ENCODE peak calls at places on chromosomes 6 and 20, in six cellular contexts. One of them, this sample, is unnamed.

GRCh38 chr20:57241592-57241991 is 24.8 kb downstream of the BMP7 start:
- DNase-seq in retinal pigment epithelial cell: no peak
- DNase-seq in tibial nerve: no peak
- DNase-seq in fibroblast of the aortic adventitia: no peak
- DNase-seq in GM06990: no peak
- DNase-seq in uterus: no peak
- DNase-seq in this sample: no peak

GRCh38 chr20:14647016-14647415 is 309.6 kb upstream of the FLRT3 start:
- DNase-seq in retinal pigment epithelial cell: no peak
- DNase-seq in GM06990: no peak
- DNase-seq in uterus: no peak
- DNase-seq in fibroblast of the aortic adventitia: no peak
- DNase-seq in tibial nerve: no peak
- DNase-seq in this sample: no peak

GRCh38 chr6:37243816-37244370 is 13.7 kb upstream of the TBC1D22B start:
- DNase-seq in tibial nerve: no peak
- DNase-seq in GM06990: no peak
- DNase-seq in uterus: no peak
- DNase-seq in retinal pigment epithelial cell: no peak
- DNase-seq in fibroblast of the aortic adventitia: no peak
- DNase-seq in this sample: no peak

GRCh38 chr6:34982424-34982852 is 93.4 kb downstream of the ANKS1A start:
- DNase-seq in GM06990: no peak
- DNase-seq in uterus: no peak
- DNase-seq in fibroblast of the aortic adventitia: peak; percentile 39
- DNase-seq in retinal pigment epithelial cell: no peak
- DNase-seq in tibial nerve: no peak
- DNase-seq in this sample: no peak

GRCh38 chr20:10792291-10792690 is 118.5 kb upstream of the JAG1 start:
- DNase-seq in retinal pigment epithelial cell: no peak
- DNase-seq in tibial nerve: no peak
- DNase-seq in fibroblast of the aortic adventitia: no peak
- DNase-seq in uterus: no peak
- DNase-seq in GM06990: no peak
- DNase-seq in this sample: no peak

GRCh38 chr20:59631751-59632380 is 27.5 kb downstream of the PHACTR3 start:
- DNase-seq in retinal pigment epithelial cell: no peak
- DNase-seq in fibroblast of the aortic adventitia: no peak
- DNase-seq in GM06990: no peak
- DNase-seq in tibial nerve: no peak
- DNase-seq in uterus: no peak
- DNase-seq in this sample: no peak

GRCh38 chr6:106470316-106470715 is 109.8 kb downstream of the CRYBG1 start:
- DNase-seq in GM06990: no peak
- DNase-seq in fibroblast of the aortic adventitia: peak; percentile 51
- DNase-seq in retinal pigment epithelial cell: no peak
- DNase-seq in uterus: no peak
- DNase-seq in tibial nerve: no peak
- DNase-seq in this sample: no peak

GRCh38 chr6:897561-898207 is 204.7 kb upstream of the EXOC2 start:
- DNase-seq in tibial nerve: no peak
- DNase-seq in GM06990: no peak
- DNase-seq in fibroblast of the aortic adventitia: no peak
- DNase-seq in uterus: no peak
- DNase-seq in retinal pigment epithelial cell: no peak
- DNase-seq in this sample: no peak

GRCh38 chr6:89582669-89583325 is 55.8 kb downstream of the LYRM2 start:
- DNase-seq in GM06990: no peak
- DNase-seq in retinal pigment epithelial cell: no peak
- DNase-seq in fibroblast of the aortic adventitia: no peak
- DNase-seq in tibial nerve: no peak
- DNase-seq in uterus: no peak
- DNase-seq in this sample: no peak

GRCh38 chr6:127267742-127268588 is 1.3 kb downstream of the RNF146 start:
- DNase-seq in GM06990: no peak
- DNase-seq in tibial nerve: no peak
- DNase-seq in uterus: no peak
- DNase-seq in fibroblast of the aortic adventitia: peak; percentile 16
- DNase-seq in retinal pigment epithelial cell: no peak
- DNase-seq in this sample: no peak

GRCh38 chr20:9311132-9311531 is 203.3 kb upstream of the LAMP5 start:
- DNase-seq in fibroblast of the aortic adventitia: peak; percentile 8
- DNase-seq in GM06990: no peak
- DNase-seq in uterus: no peak
- DNase-seq in tibial nerve: no peak
- DNase-seq in retinal pigment epithelial cell: no peak
- DNase-seq in this sample: no peak

GRCh38 chr6:165834613-165835259 is 171.7 kb upstream of the PDE10A start:
- DNase-seq in uterus: peak; percentile 56
- DNase-seq in GM06990: no peak
- DNase-seq in tibial nerve: no peak
- DNase-seq in fibroblast of the aortic adventitia: no peak
- DNase-seq in retinal pigment epithelial cell: no peak
- DNase-seq in this sample: no peak

GRCh38 chr6:118893095-118893881 is 664 bp upstream of the ASF1A start:
- DNase-seq in GM06990: no peak
- DNase-seq in uterus: peak; percentile 31
- DNase-seq in retinal pigment epithelial cell: no peak
- DNase-seq in tibial nerve: peak; percentile 21
- DNase-seq in fibroblast of the aortic adventitia: peak; percentile 78
- DNase-seq in this sample: no peak

GRCh38 chr6:24394777-24395437 is 7.8 kb upstream of the MRS2 start:
- DNase-seq in fibroblast of the aortic adventitia: peak; percentile 68
- DNase-seq in uterus: no peak
- DNase-seq in retinal pigment epithelial cell: no peak
- DNase-seq in tibial nerve: no peak
- DNase-seq in GM06990: no peak
- DNase-seq in this sample: peak; percentile 81

GRCh38 chr6:169932491-169932890 is 181.1 kb downstream of the ERMARD start:
- DNase-seq in uterus: no peak
- DNase-seq in GM06990: no peak
- DNase-seq in retinal pigment epithelial cell: no peak
- DNase-seq in tibial nerve: no peak
- DNase-seq in fibroblast of the aortic adventitia: no peak
- DNase-seq in this sample: no peak

GRCh38 chr20:62141397-62142251 is 1.6 kb downstream of the PSMA7 start:
- DNase-seq in retinal pigment epithelial cell: no peak
- DNase-seq in GM06990: no peak
- DNase-seq in uterus: no peak
- DNase-seq in tibial nerve: no peak
- DNase-seq in fibroblast of the aortic adventitia: peak; percentile 48
- DNase-seq in this sample: peak; percentile 18

GRCh38 chr6:12640438-12640837 is 76.1 kb upstream of the PHACTR1 start:
- DNase-seq in tibial nerve: no peak
- DNase-seq in retinal pigment epithelial cell: no peak
- DNase-seq in uterus: no peak
- DNase-seq in GM06990: no peak
- DNase-seq in fibroblast of the aortic adventitia: no peak
- DNase-seq in this sample: no peak

GRCh38 chr6:12635813-12636212 is 80.8 kb upstream of the PHACTR1 start:
- DNase-seq in GM06990: no peak
- DNase-seq in retinal pigment epithelial cell: no peak
- DNase-seq in uterus: no peak
- DNase-seq in fibroblast of the aortic adventitia: peak; percentile 85
- DNase-seq in tibial nerve: no peak
- DNase-seq in this sample: no peak

GRCh38 chr6:12635375-12635774 is 81.2 kb upstream of the PHACTR1 start:
- DNase-seq in GM06990: no peak
- DNase-seq in uterus: no peak
- DNase-seq in fibroblast of the aortic adventitia: no peak
- DNase-seq in retinal pigment epithelial cell: no peak
- DNase-seq in tibial nerve: no peak
- DNase-seq in this sample: no peak

GRCh38 chr6:12636336-12636735 is 80.2 kb upstream of the PHACTR1 start:
- DNase-seq in tibial nerve: no peak
- DNase-seq in GM06990: no peak
- DNase-seq in fibroblast of the aortic adventitia: no peak
- DNase-seq in retinal pigment epithelial cell: no peak
- DNase-seq in uterus: no peak
- DNase-seq in this sample: no peak

DNA sequence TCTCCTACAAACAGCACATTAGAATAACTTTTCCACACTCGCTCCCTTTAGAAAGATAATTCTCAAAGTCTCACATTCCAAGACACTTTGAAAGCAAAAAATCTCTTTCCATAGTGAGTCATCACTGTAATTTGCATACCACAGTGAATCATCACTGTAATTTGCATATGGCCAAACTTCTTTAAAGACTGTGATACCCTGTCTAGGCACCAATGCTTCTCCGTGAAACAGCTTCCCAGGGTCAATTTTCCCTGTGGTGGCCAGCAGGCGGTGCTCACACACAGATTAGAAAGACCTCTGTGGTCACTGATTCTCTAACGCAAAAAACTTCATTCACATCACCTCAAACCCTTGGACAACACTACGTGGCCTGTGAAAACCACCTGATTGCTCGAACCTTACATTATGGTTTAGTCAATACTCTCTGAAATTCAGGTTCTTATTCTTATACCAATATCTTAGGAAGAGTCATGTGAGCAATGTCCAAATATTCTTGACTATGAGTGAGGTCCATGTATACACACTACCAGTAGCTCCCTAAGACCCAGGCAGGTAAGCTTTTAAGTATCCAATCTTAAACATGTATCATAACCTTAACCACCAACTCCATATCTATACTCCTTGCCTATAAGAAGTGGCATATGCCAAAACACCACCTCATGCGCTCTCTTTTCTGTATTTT is 78.5 kb upstream of the PHACTR1 start:
- DNase-seq in retinal pigment epithelial cell: peak; percentile 18
- DNase-seq in uterus: peak; percentile 13
- DNase-seq in GM06990: peak; percentile 18
- DNase-seq in fibroblast of the aortic adventitia: peak; percentile 47
- DNase-seq in tibial nerve: peak; percentile 33
- DNase-seq in this sample: peak; percentile 14
- TF ChIP-seq CTCF in retinal pigment epithelial cell: peak; percentile 92
- TF ChIP-seq CTCF in uterus: peak; percentile 26
- TF ChIP-seq CTCF in GM06990: peak; percentile 90
- TF ChIP-seq CTCF in fibroblast of the aortic adventitia: peak; percentile 80
- TF ChIP-seq CTCF in tibial nerve: peak; percentile 51
- TF ChIP-seq CTCF in this sample: peak; percentile 86

DNA sequence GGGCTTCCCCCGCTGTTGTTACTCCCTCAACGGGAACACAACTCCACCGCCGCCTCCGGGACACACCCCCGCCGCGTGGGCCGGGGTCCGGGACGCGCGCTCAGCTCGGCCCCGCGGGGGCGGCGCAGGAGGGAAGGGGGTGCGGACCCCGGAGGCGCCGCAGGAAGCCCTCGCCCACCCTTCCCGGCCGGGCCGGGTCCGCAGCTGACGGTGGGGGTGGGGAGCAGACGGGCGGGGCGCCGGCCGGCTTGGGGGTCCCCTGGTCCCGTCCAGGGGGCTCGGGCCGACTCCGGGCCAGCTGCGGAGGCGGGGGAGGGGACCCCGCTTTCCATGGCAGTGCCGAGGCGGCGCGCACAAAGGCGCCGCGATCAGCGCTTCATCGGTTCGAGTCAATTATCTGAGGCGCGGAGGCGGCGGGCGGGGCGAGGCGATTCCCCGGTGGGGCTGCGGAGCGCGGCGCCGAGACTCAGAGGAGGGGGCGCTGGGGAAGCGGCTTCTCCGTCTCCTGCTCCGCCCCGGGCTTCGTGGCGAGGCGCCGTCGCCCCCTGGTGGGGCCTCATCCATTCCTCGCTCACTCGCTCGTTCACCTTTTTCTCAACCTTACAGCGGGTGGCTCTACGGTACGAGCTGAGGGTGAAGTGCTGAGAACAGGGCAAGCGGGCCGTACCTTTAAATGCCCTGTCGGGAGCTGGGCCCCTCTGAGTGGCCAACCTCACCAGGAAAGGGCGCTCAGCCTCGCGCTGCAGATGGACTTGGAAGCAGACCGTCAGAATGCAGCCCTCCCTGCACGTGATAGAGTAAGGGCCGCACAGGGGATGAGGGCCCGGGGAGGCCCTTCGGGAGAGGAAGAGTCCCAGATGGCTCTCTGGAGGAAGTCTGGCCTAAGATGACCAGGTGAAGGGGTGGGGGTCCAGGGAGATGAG is 40.0 kb downstream of the SLC52A3 start:
- DNase-seq in tibial nerve: no peak
- DNase-seq in uterus: no peak
- DNase-seq in fibroblast of the aortic adventitia: peak; percentile 14
- DNase-seq in GM06990: peak; percentile 46
- DNase-seq in retinal pigment epithelial cell: no peak
- DNase-seq in this sample: no peak
- H3K4me3 ChIP-seq in tibial nerve: no peak overlapping the region
- H3K4me3 ChIP-seq in uterus: no peak overlapping the region
- H3K4me3 ChIP-seq in fibroblast of the aortic adventitia: peak overlapping the region; percentile 46
- H3K4me3 ChIP-seq in GM06990: peak overlapping the region; percentile 28
- H3K4me3 ChIP-seq in retinal pigment epithelial cell: peak overlapping the region; percentile 18
- H3K4me3 ChIP-seq in this sample: peak overlapping the region; percentile 16

GRCh38 chr20:38213607-38213940 is 47.0 kb downstream of the KIAA1755 start:
- DNase-seq in GM06990: no peak
- DNase-seq in uterus: no peak
- DNase-seq in tibial nerve: no peak
- DNase-seq in fibroblast of the aortic adventitia: no peak
- DNase-seq in retinal pigment epithelial cell: no peak
- DNase-seq in this sample: no peak

GRCh38 chr20:38216201-38216600 is 44.3 kb downstream of the KIAA1755 start:
- DNase-seq in GM06990: no peak
- DNase-seq in retinal pigment epithelial cell: no peak
- DNase-seq in fibroblast of the aortic adventitia: no peak
- DNase-seq in tibial nerve: no peak
- DNase-seq in uterus: no peak
- DNase-seq in this sample: no peak

GRCh38 chr20:38215789-38216182 is 44.7 kb downstream of the KIAA1755 start:
- DNase-seq in uterus: no peak
- DNase-seq in tibial nerve: no peak
- DNase-seq in fibroblast of the aortic adventitia: no peak
- DNase-seq in GM06990: no peak
- DNase-seq in retinal pigment epithelial cell: no peak
- DNase-seq in this sample: no peak

GRCh38 chr20:38214256-38214870 is 46.2 kb downstream of the KIAA1755 start:
- DNase-seq in fibroblast of the aortic adventitia: no peak
- DNase-seq in GM06990: no peak
- DNase-seq in retinal pigment epithelial cell: no peak
- DNase-seq in uterus: no peak
- DNase-seq in tibial nerve: no peak
- DNase-seq in this sample: no peak

GRCh38 chr20:38214871-38215788 is 45.4 kb downstream of the KIAA1755 start:
- DNase-seq in uterus: no peak
- DNase-seq in retinal pigment epithelial cell: no peak
- DNase-seq in fibroblast of the aortic adventitia: no peak
- DNase-seq in GM06990: no peak
- DNase-seq in tibial nerve: no peak
- DNase-seq in this sample: no peak
- TF ChIP-seq CTCF in uterus: no peak
- TF ChIP-seq CTCF in retinal pigment epithelial cell: peak; percentile 11
- TF ChIP-seq CTCF in fibroblast of the aortic adventitia: peak; percentile 22
- TF ChIP-seq CTCF in GM06990: no peak
- TF ChIP-seq CTCF in tibial nerve: no peak
- TF ChIP-seq CTCF in this sample: no peak

DNA sequence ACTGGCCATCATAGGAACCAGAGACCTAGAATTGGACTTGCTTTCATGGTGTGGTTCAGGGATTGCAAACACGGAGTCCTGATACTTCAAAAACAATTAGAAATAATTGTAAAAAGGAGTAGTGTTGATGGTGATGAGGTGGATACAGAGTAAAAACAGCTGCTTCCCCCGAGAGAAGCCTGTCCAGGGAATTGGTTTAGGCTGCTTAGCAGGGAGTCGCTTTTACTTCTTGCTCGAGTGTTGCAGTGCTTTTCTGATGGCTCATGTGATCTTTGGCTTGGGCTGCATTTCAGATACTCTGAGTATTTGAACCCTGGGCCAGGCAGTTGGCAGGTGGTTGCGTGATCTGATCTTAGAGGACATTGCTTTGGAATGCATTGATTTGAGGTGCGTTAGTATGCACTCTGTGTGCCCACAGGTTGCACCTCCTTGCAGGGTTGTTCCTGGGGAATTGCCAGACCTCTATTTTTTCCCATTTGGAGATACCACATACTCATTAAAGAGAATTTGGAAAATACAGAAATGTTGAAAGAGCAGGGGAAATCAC is 19.5 kb downstream of the KIF3B start:
- DNase-seq in uterus: no peak
- DNase-seq in GM06990: no peak
- DNase-seq in retinal pigment epithelial cell: no peak
- DNase-seq in tibial nerve: no peak
- DNase-seq in fibroblast of the aortic adventitia: peak; percentile 46
- DNase-seq in this sample: no peak
- H3K4me3 ChIP-seq in uterus: no peak overlapping the region
- H3K4me3 ChIP-seq in GM06990: no peak overlapping the region
- H3K4me3 ChIP-seq in retinal pigment epithelial cell: no peak overlapping the region
- H3K4me3 ChIP-seq in tibial nerve: no peak overlapping the region
- H3K4me3 ChIP-seq in fibroblast of the aortic adventitia: no peak overlapping the region
- H3K4me3 ChIP-seq in this sample: no peak overlapping the region